ENCODE peak calls at places on chromosomes 11 and 22, in nine cellular contexts. One of them, this sample, is unnamed.

GRCh38 chr22:45975266-45976161 is 1.4 kb downstream of the WNT7B start:
- DNase-seq in pancreas: peak; percentile 35
- DNase-seq in cardiac septum: no peak
- DNase-seq in activated gamma-delta T cell: no peak
- DNase-seq in H7: peak; percentile 81
- DNase-seq in cardiac muscle cell: peak; percentile 34
- DNase-seq in NCI-H1092 treated with DMSO at 0.1 percent for 48 hours: no peak
- DNase-seq in renal cortical epithelial cell: no peak
- DNase-seq in brain microvascular endothelial cell: no peak
- DNase-seq in this sample: peak; percentile 67

GRCh38 chr22:21646608-21647590 is 4.8 kb downstream of the SDF2L1 start:
- DNase-seq in pancreas: peak; percentile 85
- DNase-seq in cardiac septum: no peak
- DNase-seq in activated gamma-delta T cell: no peak
- DNase-seq in H7: peak; percentile 88
- DNase-seq in cardiac muscle cell: peak; percentile 89
- DNase-seq in NCI-H1092 treated with DMSO at 0.1 percent for 48 hours: peak; percentile 80
- DNase-seq in renal cortical epithelial cell: peak; percentile 72
- DNase-seq in brain microvascular endothelial cell: peak; percentile 81
- DNase-seq in this sample: peak; percentile 89

GRCh38 chr11:106238704-106239360 is 161.4 kb downstream of the AASDHPPT start:
- DNase-seq in pancreas: no peak
- DNase-seq in cardiac septum: no peak
- DNase-seq in activated gamma-delta T cell: no peak
- DNase-seq in H7: no peak
- DNase-seq in cardiac muscle cell: no peak
- DNase-seq in NCI-H1092 treated with DMSO at 0.1 percent for 48 hours: no peak
- DNase-seq in renal cortical epithelial cell: peak; percentile 48
- DNase-seq in brain microvascular endothelial cell: no peak
- DNase-seq in this sample: peak; percentile 33

GRCh38 chr11:112734207-112734606 is 227.0 kb upstream of the NCAM1 start:
- DNase-seq in pancreas: no peak
- DNase-seq in cardiac septum: no peak
- DNase-seq in activated gamma-delta T cell: no peak
- DNase-seq in H7: peak; percentile 54
- DNase-seq in cardiac muscle cell: peak; percentile 85
- DNase-seq in NCI-H1092 treated with DMSO at 0.1 percent for 48 hours: no peak
- DNase-seq in renal cortical epithelial cell: no peak
- DNase-seq in brain microvascular endothelial cell: peak; percentile 5
- DNase-seq in this sample: peak; percentile 76

GRCh38 chr11:104410336-104410735 is 246.4 kb upstream of the PDGFD start:
- DNase-seq in pancreas: no peak
- DNase-seq in cardiac septum: no peak
- DNase-seq in activated gamma-delta T cell: no peak
- DNase-seq in H7: no peak
- DNase-seq in cardiac muscle cell: no peak
- DNase-seq in NCI-H1092 treated with DMSO at 0.1 percent for 48 hours: no peak
- DNase-seq in renal cortical epithelial cell: peak; percentile 59
- DNase-seq in brain microvascular endothelial cell: no peak
- DNase-seq in this sample: no peak

GRCh38 chr11:45148276-45148675 is 1.8 kb downstream of the PRDM11 start:
- DNase-seq in pancreas: peak; percentile 11
- DNase-seq in cardiac septum: no peak
- DNase-seq in activated gamma-delta T cell: no peak
- DNase-seq in H7: no peak
- DNase-seq in cardiac muscle cell: no peak
- DNase-seq in NCI-H1092 treated with DMSO at 0.1 percent for 48 hours: no peak
- DNase-seq in renal cortical epithelial cell: no peak
- DNase-seq in brain microvascular endothelial cell: no peak
- DNase-seq in this sample: no peak

GRCh38 chr22:19964701-19965386 is 23.2 kb upstream of the TXNRD2 start:
- DNase-seq in pancreas: no peak
- DNase-seq in cardiac septum: no peak
- DNase-seq in activated gamma-delta T cell: no peak
- DNase-seq in H7: no peak
- DNase-seq in cardiac muscle cell: no peak
- DNase-seq in NCI-H1092 treated with DMSO at 0.1 percent for 48 hours: no peak
- DNase-seq in renal cortical epithelial cell: no peak
- DNase-seq in brain microvascular endothelial cell: no peak
- DNase-seq in this sample: no peak

GRCh38 chr11:102846292-102846691 is 2.9 kb upstream of the MMP3 start:
- DNase-seq in pancreas: no peak
- DNase-seq in cardiac septum: no peak
- DNase-seq in activated gamma-delta T cell: no peak
- DNase-seq in H7: no peak
- DNase-seq in cardiac muscle cell: no peak
- DNase-seq in NCI-H1092 treated with DMSO at 0.1 percent for 48 hours: no peak
- DNase-seq in renal cortical epithelial cell: no peak
- DNase-seq in brain microvascular endothelial cell: no peak
- DNase-seq in this sample: no peak

GRCh38 chr11:36073411-36074203 is 129.7 kb downstream of the LDLRAD3 start:
- DNase-seq in pancreas: no peak
- DNase-seq in cardiac septum: no peak
- DNase-seq in activated gamma-delta T cell: no peak
- DNase-seq in H7: no peak
- DNase-seq in cardiac muscle cell: no peak
- DNase-seq in NCI-H1092 treated with DMSO at 0.1 percent for 48 hours: no peak
- DNase-seq in renal cortical epithelial cell: peak; percentile 32
- DNase-seq in brain microvascular endothelial cell: peak; percentile 73
- DNase-seq in this sample: peak; percentile 52

GRCh38 chr11:87251560-87251959 is 213.8 kb downstream of the TMEM135 start:
- DNase-seq in pancreas: no peak
- DNase-seq in cardiac septum: no peak
- DNase-seq in activated gamma-delta T cell: no peak
- DNase-seq in H7: no peak
- DNase-seq in cardiac muscle cell: no peak
- DNase-seq in NCI-H1092 treated with DMSO at 0.1 percent for 48 hours: no peak
- DNase-seq in renal cortical epithelial cell: no peak
- DNase-seq in brain microvascular endothelial cell: no peak
- DNase-seq in this sample: no peak

GRCh38 chr11:15367695-15368094 is 253.0 kb downstream of the INSC start:
- DNase-seq in pancreas: no peak
- DNase-seq in cardiac septum: no peak
- DNase-seq in activated gamma-delta T cell: no peak
- DNase-seq in H7: no peak
- DNase-seq in cardiac muscle cell: no peak
- DNase-seq in NCI-H1092 treated with DMSO at 0.1 percent for 48 hours: no peak
- DNase-seq in renal cortical epithelial cell: no peak
- DNase-seq in brain microvascular endothelial cell: no peak
- DNase-seq in this sample: no peak

GRCh38 chr11:74024630-74025029 is 15.7 kb upstream of the UCP3 start:
- DNase-seq in pancreas: no peak
- DNase-seq in cardiac septum: no peak
- DNase-seq in activated gamma-delta T cell: no peak
- DNase-seq in H7: no peak
- DNase-seq in cardiac muscle cell: no peak
- DNase-seq in NCI-H1092 treated with DMSO at 0.1 percent for 48 hours: no peak
- DNase-seq in renal cortical epithelial cell: peak; percentile 69
- DNase-seq in brain microvascular endothelial cell: peak; percentile 89
- DNase-seq in this sample: peak; percentile 54

GRCh38 chr11:130187096-130187495 is 27.5 kb downstream of the ST14 start:
- DNase-seq in pancreas: no peak
- DNase-seq in cardiac septum: no peak
- DNase-seq in activated gamma-delta T cell: no peak
- DNase-seq in H7: no peak
- DNase-seq in cardiac muscle cell: no peak
- DNase-seq in NCI-H1092 treated with DMSO at 0.1 percent for 48 hours: no peak
- DNase-seq in renal cortical epithelial cell: no peak
- DNase-seq in brain microvascular endothelial cell: no peak
- DNase-seq in this sample: no peak

GRCh38 chr22:46068908-46069481 is 81.3 kb upstream of the PPARA start:
- DNase-seq in pancreas: no peak
- DNase-seq in cardiac septum: peak; percentile 76
- DNase-seq in activated gamma-delta T cell: no peak
- DNase-seq in H7: no peak
- DNase-seq in cardiac muscle cell: no peak
- DNase-seq in NCI-H1092 treated with DMSO at 0.1 percent for 48 hours: no peak
- DNase-seq in renal cortical epithelial cell: peak; percentile 73
- DNase-seq in brain microvascular endothelial cell: no peak
- DNase-seq in this sample: no peak

GRCh38 chr11:37830532-37830931 is 1232.5 kb upstream of the RAG2 start:
- DNase-seq in pancreas: no peak
- DNase-seq in cardiac septum: no peak
- DNase-seq in activated gamma-delta T cell: no peak
- DNase-seq in H7: no peak
- DNase-seq in cardiac muscle cell: no peak
- DNase-seq in NCI-H1092 treated with DMSO at 0.1 percent for 48 hours: no peak
- DNase-seq in renal cortical epithelial cell: no peak
- DNase-seq in brain microvascular endothelial cell: no peak
- DNase-seq in this sample: no peak

GRCh38 chr11:16261836-16262644 is 94.3 kb downstream of the SOX6 start:
- DNase-seq in pancreas: no peak
- DNase-seq in cardiac septum: no peak
- DNase-seq in activated gamma-delta T cell: no peak
- DNase-seq in H7: no peak
- DNase-seq in cardiac muscle cell: no peak
- DNase-seq in NCI-H1092 treated with DMSO at 0.1 percent for 48 hours: no peak
- DNase-seq in renal cortical epithelial cell: peak; percentile 79
- DNase-seq in brain microvascular endothelial cell: no peak
- DNase-seq in this sample: peak; percentile 16

GRCh38 chr11:19800162-19800561 is 87.5 kb downstream of the NAV2 start:
- DNase-seq in pancreas: no peak
- DNase-seq in cardiac septum: no peak
- DNase-seq in activated gamma-delta T cell: no peak
- DNase-seq in H7: peak; percentile 35
- DNase-seq in cardiac muscle cell: no peak
- DNase-seq in NCI-H1092 treated with DMSO at 0.1 percent for 48 hours: no peak
- DNase-seq in renal cortical epithelial cell: peak; percentile 20
- DNase-seq in brain microvascular endothelial cell: no peak
- DNase-seq in this sample: no peak

GRCh38 chr11:43943931-43944751 is 1.7 kb downstream of the C11orf96 start:
- DNase-seq in pancreas: no peak
- DNase-seq in cardiac septum: peak; percentile 64
- DNase-seq in activated gamma-delta T cell: no peak
- DNase-seq in H7: peak; percentile 80
- DNase-seq in cardiac muscle cell: peak; percentile 47
- DNase-seq in NCI-H1092 treated with DMSO at 0.1 percent for 48 hours: peak; percentile 13
- DNase-seq in renal cortical epithelial cell: no peak
- DNase-seq in brain microvascular endothelial cell: peak; percentile 43
- DNase-seq in this sample: no peak